ENCODE peak calls at places on chromosomes 1 and 21, in four cellular contexts. One of them, this sample, is unnamed.

GRCh38 chr21:42983102-42983501 is 8.7 kb downstream of the PKNOX1 start:
- DNase-seq in tibial artery: no peak
- DNase-seq in ovary: no peak
- DNase-seq in thyroid gland: no peak
- DNase-seq in this sample: no peak

GRCh38 chr1:200445213-200445612 is 35.4 kb upstream of the ZNF281 start:
- DNase-seq in thyroid gland: no peak
- DNase-seq in ovary: no peak
- DNase-seq in tibial artery: no peak
- DNase-seq in this sample: no peak

GRCh38 chr1:80919426-80919825 is 881.3 kb upstream of the ADGRL2 start:
- DNase-seq in thyroid gland: no peak
- DNase-seq in tibial artery: no peak
- DNase-seq in ovary: no peak
- DNase-seq in this sample: no peak

GRCh38 chr21:41832230-41833137 is 46.7 kb downstream of the PRDM15 start:
- DNase-seq in tibial artery: no peak
- DNase-seq in ovary: no peak
- DNase-seq in thyroid gland: no peak
- DNase-seq in this sample: peak

GRCh38 chr1:44361478-44361877 is 6.4 kb upstream of the ERI3 start:
- DNase-seq in ovary: no peak
- DNase-seq in tibial artery: no peak
- DNase-seq in thyroid gland: no peak
- DNase-seq in this sample: peak

GRCh38 chr1:212678456-212679410 is 20.9 kb downstream of the BATF3 start:
- DNase-seq in thyroid gland: no peak
- DNase-seq in tibial artery: no peak
- DNase-seq in ovary: no peak
- DNase-seq in this sample: no peak

GRCh38 chr1:17248781-17249180 is at the start of gene PADI3:
- DNase-seq in thyroid gland: no peak
- DNase-seq in tibial artery: no peak
- DNase-seq in ovary: no peak
- DNase-seq in this sample: no peak

GRCh38 chr1:5903680-5904079 is 88.5 kb downstream of the NPHP4 start:
- DNase-seq in tibial artery: no peak
- DNase-seq in thyroid gland: no peak
- DNase-seq in ovary: no peak
- DNase-seq in this sample: no peak

GRCh38 chr1:19799877-19800804 is at the start of gene TMCO4:
- DNase-seq in ovary: peak
- DNase-seq in thyroid gland: peak
- DNase-seq in tibial artery: peak
- DNase-seq in this sample: peak

GRCh38 chr21:34968414-34969333 is 80.4 kb downstream of the RUNX1 start:
- DNase-seq in thyroid gland: no peak
- DNase-seq in ovary: no peak
- DNase-seq in tibial artery: no peak
- DNase-seq in this sample: no peak

GRCh38 chr1:97654866-97655265 is 266.0 kb downstream of the DPYD start:
- DNase-seq in tibial artery: no peak
- DNase-seq in thyroid gland: no peak
- DNase-seq in ovary: no peak
- DNase-seq in this sample: no peak

GRCh38 chr1:27357281-27358037 is 9.3 kb downstream of the MAP3K6 start:
- DNase-seq in tibial artery: peak
- DNase-seq in thyroid gland: peak
- DNase-seq in ovary: peak
- DNase-seq in this sample: peak

GRCh38 chr1:54643736-54644135 is 2.1 kb downstream of the MROH7 start:
- DNase-seq in ovary: no peak
- DNase-seq in tibial artery: no peak
- DNase-seq in thyroid gland: no peak
- DNase-seq in this sample: no peak

GRCh38 chr1:118136511-118136937 is 48.5 kb downstream of the SPAG17 start:
- DNase-seq in thyroid gland: no peak
- DNase-seq in ovary: no peak
- DNase-seq in tibial artery: no peak
- DNase-seq in this sample: no peak

GRCh38 chr1:58971629-58972140 is 187.8 kb upstream of the JUN start:
- DNase-seq in ovary: peak
- DNase-seq in tibial artery: peak
- DNase-seq in thyroid gland: no peak
- DNase-seq in this sample: peak

GRCh38 chr1:29703596-29703995 is 467.3 kb downstream of the PTPRU start:
- DNase-seq in ovary: no peak
- DNase-seq in tibial artery: no peak
- DNase-seq in thyroid gland: peak
- DNase-seq in this sample: peak

GRCh38 chr1:20540281-20540680 is 12.1 kb upstream of the FAM43B start:
- DNase-seq in ovary: no peak
- DNase-seq in tibial artery: no peak
- DNase-seq in thyroid gland: no peak
- DNase-seq in this sample: no peak

GRCh38 chr21:29547998-29548397 is 249.3 kb downstream of the BACH1 start:
- DNase-seq in ovary: no peak
- DNase-seq in tibial artery: no peak
- DNase-seq in thyroid gland: no peak
- DNase-seq in this sample: no peak

GRCh38 chr21:37917612-37918011 is 1.4 kb upstream of the KCNJ6 start:
- DNase-seq in thyroid gland: no peak
- DNase-seq in tibial artery: no peak
- DNase-seq in ovary: no peak
- DNase-seq in this sample: no peak

GRCh38 chr21:42847051-42847707 is 32.2 kb downstream of the WDR4 start:
- DNase-seq in thyroid gland: no peak
- DNase-seq in ovary: peak
- DNase-seq in tibial artery: peak
- DNase-seq in this sample: no peak

GRCh38 chr1:66533804-66534745 is at the start of gene SGIP1:
- DNase-seq in ovary: peak
- DNase-seq in thyroid gland: peak
- DNase-seq in tibial artery: peak
- DNase-seq in this sample: peak

GRCh38 chr1:96722161-96722908 is 751 bp downstream of the PTBP2 start:
- DNase-seq in thyroid gland: peak
- DNase-seq in tibial artery: peak
- DNase-seq in ovary: peak
- DNase-seq in this sample: peak

GRCh38 chr21:46390603-46391545 is 66.9 kb downstream of the PCNT start:
- DNase-seq in tibial artery: no peak
- DNase-seq in thyroid gland: no peak
- DNase-seq in ovary: no peak
- DNase-seq in this sample: no peak

GRCh38 chr1:6770727-6771567 is 14.3 kb upstream of the CAMTA1 start:
- DNase-seq in thyroid gland: peak
- DNase-seq in ovary: no peak
- DNase-seq in tibial artery: no peak
- DNase-seq in this sample: peak

GRCh38 chr1:6259491-6260362 is 1.2 kb downstream of the GPR153 start:
- DNase-seq in thyroid gland: peak
- DNase-seq in tibial artery: peak
- DNase-seq in ovary: peak
- DNase-seq in this sample: peak

GRCh38 chr1:30522031-30523004 is 201.1 kb downstream of the MATN1 start:
- DNase-seq in tibial artery: peak
- DNase-seq in thyroid gland: peak
- DNase-seq in ovary: peak
- DNase-seq in this sample: no peak

GRCh38 chr1:206808615-206809014 is 36.3 kb upstream of the IL10 start:
- DNase-seq in ovary: no peak
- DNase-seq in thyroid gland: no peak
- DNase-seq in tibial artery: no peak
- DNase-seq in this sample: peak

GRCh38 chr1:89791064-89791721 is 29.6 kb upstream of the LRRC8D start:
- DNase-seq in ovary: no peak
- DNase-seq in tibial artery: no peak
- DNase-seq in thyroid gland: no peak
- DNase-seq in this sample: no peak

GRCh38 chr1:76868154-76868882 is 1.0 kb downstream of the ST6GALNAC5 start:
- DNase-seq in ovary: peak
- DNase-seq in tibial artery: no peak
- DNase-seq in thyroid gland: peak
- DNase-seq in this sample: no peak

GRCh38 chr1:86872086-86872485 is 41.8 kb downstream of the SELENOF start:
- DNase-seq in tibial artery: no peak
- DNase-seq in thyroid gland: no peak
- DNase-seq in ovary: no peak
- DNase-seq in this sample: no peak

GRCh38 chr21:28867401-28867800 is 125.3 kb downstream of the LTN1 start:
- DNase-seq in tibial artery: no peak
- DNase-seq in thyroid gland: no peak
- DNase-seq in ovary: no peak
- DNase-seq in this sample: no peak

GRCh38 chr1:58358311-58358710 is 188.2 kb downstream of the OMA1 start:
- DNase-seq in ovary: no peak
- DNase-seq in tibial artery: no peak
- DNase-seq in thyroid gland: no peak
- DNase-seq in this sample: no peak

GRCh38 chr1:175016073-175016722 is 7.0 kb downstream of the MRPS14 start:
- DNase-seq in tibial artery: no peak
- DNase-seq in thyroid gland: no peak
- DNase-seq in ovary: no peak
- DNase-seq in this sample: no peak

GRCh38 chr1:22218618-22219250 is 75.8 kb upstream of the WNT4 start:
- DNase-seq in ovary: no peak
- DNase-seq in thyroid gland: no peak
- DNase-seq in tibial artery: no peak
- DNase-seq in this sample: no peak

GRCh38 chr1:167935252-167936067 is 1.0 kb upstream of the DCAF6 start:
- DNase-seq in tibial artery: peak
- DNase-seq in ovary: peak
- DNase-seq in thyroid gland: peak
- DNase-seq in this sample: peak

GRCh38 chr1:61133048-61134019 is 51.0 kb downstream of the NFIA start:
- DNase-seq in ovary: no peak
- DNase-seq in tibial artery: no peak
- DNase-seq in thyroid gland: no peak
- DNase-seq in this sample: no peak

GRCh38 chr21:21973806-21974205 is 975.6 kb downstream of the NCAM2 start:
- DNase-seq in thyroid gland: no peak
- DNase-seq in tibial artery: no peak
- DNase-seq in ovary: no peak
- DNase-seq in this sample: no peak

DNA sequence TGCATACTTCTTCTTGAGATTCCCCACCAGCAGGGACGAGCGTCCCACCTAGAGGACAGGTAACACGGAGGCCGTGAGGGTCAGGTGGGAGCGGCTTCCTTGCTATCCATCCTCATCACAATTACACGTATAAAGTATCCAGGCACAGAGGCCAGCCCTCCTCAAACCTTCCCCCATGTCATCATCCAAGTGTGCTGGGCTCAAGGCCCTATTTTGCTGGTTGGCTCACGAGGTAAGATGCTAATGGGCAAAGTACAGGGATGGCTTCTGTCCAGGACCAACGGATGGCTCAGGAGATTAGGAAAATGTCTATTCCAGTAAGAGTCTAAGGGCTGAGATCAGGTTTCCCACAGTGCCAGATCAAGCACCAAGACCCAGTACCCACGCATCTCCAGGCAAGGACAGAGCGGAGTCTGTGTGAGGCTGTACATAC is 11.5 kb upstream of the A3GALT2 start:
- DNase-seq in ovary: no peak
- DNase-seq in tibial artery: no peak
- DNase-seq in thyroid gland: no peak
- DNase-seq in this sample: no peak
- H3K4me3 ChIP-seq in ovary: no peak
- H3K4me3 ChIP-seq in tibial artery: peak
- H3K4me3 ChIP-seq in thyroid gland: no peak
- H3K4me3 ChIP-seq in this sample: no peak

GRCh38 chr1:239276051-239276450 is 110.3 kb upstream of the CHRM3 start:
- DNase-seq in tibial artery: no peak
- DNase-seq in ovary: no peak
- DNase-seq in thyroid gland: no peak
- DNase-seq in this sample: no peak

GRCh38 chr1:239268941-239269340 is 117.4 kb upstream of the CHRM3 start:
- DNase-seq in thyroid gland: no peak
- DNase-seq in ovary: no peak
- DNase-seq in tibial artery: no peak
- DNase-seq in this sample: no peak

GRCh38 chr1:239270509-239270908 is 115.9 kb upstream of the CHRM3 start:
- DNase-seq in thyroid gland: no peak
- DNase-seq in tibial artery: no peak
- DNase-seq in ovary: no peak
- DNase-seq in this sample: no peak

DNA sequence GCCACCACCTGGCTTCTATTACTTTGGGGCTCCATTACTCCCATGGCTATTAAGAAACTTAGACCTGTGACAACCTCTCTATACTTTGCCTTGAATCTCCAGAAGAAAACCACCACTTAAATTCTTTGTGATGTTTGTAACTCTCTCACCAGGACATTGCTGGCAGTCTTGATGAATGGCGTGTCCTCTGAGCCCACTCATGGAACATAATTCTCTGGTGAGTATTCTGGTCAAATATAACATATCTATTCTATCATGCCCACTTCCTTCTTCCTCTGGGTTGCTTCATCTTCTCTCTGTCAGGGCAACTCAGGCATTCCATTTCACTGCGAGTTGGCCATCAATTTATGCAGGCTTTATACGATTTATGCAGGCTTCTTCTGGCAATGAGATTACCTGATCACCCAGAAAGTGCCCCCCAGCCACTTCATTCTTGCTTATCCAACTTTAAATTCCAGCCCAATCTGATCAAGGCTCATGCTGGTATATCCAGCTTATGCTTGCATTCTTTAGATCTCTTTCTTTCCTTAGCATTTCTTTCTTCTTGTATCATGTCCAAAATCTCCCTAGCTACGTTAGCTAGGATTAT is 112.0 kb upstream of the CHRM3 start:
- DNase-seq in ovary: no peak
- DNase-seq in tibial artery: no peak
- DNase-seq in thyroid gland: no peak
- DNase-seq in this sample: no peak
- H3K4me3 ChIP-seq in ovary: no peak
- H3K4me3 ChIP-seq in tibial artery: no peak
- H3K4me3 ChIP-seq in thyroid gland: no peak
- H3K4me3 ChIP-seq in this sample: no peak

DNA sequence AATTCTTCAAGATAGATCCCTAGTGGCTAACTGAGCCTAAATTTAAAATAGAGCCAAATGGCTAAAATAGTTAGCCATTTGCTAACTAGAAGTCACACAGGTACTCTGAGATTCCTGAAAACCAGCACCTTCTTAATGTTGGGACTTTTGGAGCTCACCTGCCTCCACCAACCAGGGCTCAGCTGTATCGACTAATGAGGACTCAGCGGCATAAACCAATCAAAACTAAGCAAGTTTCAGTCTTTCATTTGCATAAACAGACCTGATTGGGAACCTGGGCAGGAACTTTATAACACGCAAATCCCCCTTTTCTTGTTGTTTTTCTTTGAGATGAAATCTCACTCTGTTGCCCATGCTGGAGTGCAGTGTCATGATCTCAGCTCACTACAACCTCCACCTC is 28.5 kb downstream of the TNFRSF9 start:
- DNase-seq in ovary: no peak
- DNase-seq in thyroid gland: no peak
- DNase-seq in tibial artery: no peak
- DNase-seq in this sample: no peak
- H3K4me3 ChIP-seq in ovary: no peak
- H3K4me3 ChIP-seq in thyroid gland: no peak
- H3K4me3 ChIP-seq in tibial artery: no peak
- H3K4me3 ChIP-seq in this sample: no peak

GRCh38 chr1:240672132-240672811 is 60.3 kb upstream of the GREM2 start:
- DNase-seq in ovary: no peak
- DNase-seq in tibial artery: no peak
- DNase-seq in thyroid gland: no peak
- DNase-seq in this sample: no peak
- H3K4me3 ChIP-seq in ovary: no peak
- H3K4me3 ChIP-seq in tibial artery: no peak
- H3K4me3 ChIP-seq in thyroid gland: no peak
- H3K4me3 ChIP-seq in this sample: no peak

This sample was measured in small intestine.